ENCODE peak calls at places on chromosomes 11 and 22, in nine cellular contexts. R is left ventricle myocardium inferior; Y is activated naive CD4-positive, alpha-beta T cell treated with Interleukin-2 at 50 U/mL for 16 hours; O is T1000; X is stimulated activated CD4-positive, alpha-beta T cell treated with anti-CD3 and anti-CD28 coated beads, Interleukin-2, amount 100 ng/mL, for 48 hours; C is NCI-H146; K is EL; J is LoVo; L is NCI-H2171 treated with DMSO at 0.1 percent for 48 hours. T is an unnamed sample.

GRCh38 chr11:27444801-27445215 is 27.8 kb downstream of the LGR4 start:
- DNase-seq in K (no peak), C (peak), Y (no peak), R (no peak), X (no peak), L (no peak), J (no peak), O (no peak), T (no peak)

GRCh38 chr11:44555031-44555800 is 10.2 kb upstream of the CD82 start:
- DNase-seq in J (no peak), O (no peak), Y (no peak), L (no peak), C (no peak), X (no peak), K (no peak), R (no peak), T (no peak)

GRCh38 chr11:69698362-69698761 is 5.5 kb downstream of the FGF19 start:
- DNase-seq in Y (no peak), J (no peak), C (no peak), R (no peak), L (no peak), K (no peak), X (no peak), O (no peak), T (no peak)

GRCh38 chr11:87281496-87281895 is 243.8 kb downstream of the TMEM135 start:
- DNase-seq in R (no peak), X (no peak), O (no peak), C (no peak), Y (no peak), J (no peak), K (peak), L (no peak), T (peak)

GRCh38 chr22:41181349-41182241 is 23.5 kb upstream of the L3MBTL2 start:
- DNase-seq in L (peak), R (no peak), X (no peak), O (no peak), K (peak), Y (no peak), J (peak), C (no peak), T (no peak)

GRCh38 chr11:1471736-1472135 is 14.8 kb downstream of the MOB2 start:
- DNase-seq in K (no peak), R (peak), O (no peak), C (no peak), X (no peak), J (no peak), L (no peak), Y (no peak), T (no peak)

GRCh38 chr11:76782526-76783293 is 446 bp upstream of the TSKU start:
- DNase-seq in J (peak), L (peak), R (peak), Y (peak), O (peak), K (peak), C (peak), X (peak), T (peak)

GRCh38 chr11:112941096-112941495 is 20.1 kb upstream of the NCAM1 start:
- DNase-seq in L (no peak), X (no peak), C (no peak), J (no peak), K (no peak), O (no peak), Y (no peak), R (no peak), T (no peak)

GRCh38 chr22:20299736-20300136 is 20.1 kb downstream of the DGCR6L start:
- DNase-seq in O (no peak), R (peak), Y (no peak), L (peak), X (no peak), K (no peak), J (peak), C (peak), T (no peak)

GRCh38 chr11:32935462-32936029 is 42.9 kb downstream of the QSER1 start:
- DNase-seq in Y (no peak), K (no peak), L (no peak), O (no peak), R (no peak), C (no peak), J (no peak), X (no peak), T (no peak)

GRCh38 chr11:27701262-27702105 is 1.2 kb upstream of the BDNF start:
- DNase-seq in O (peak), X (no peak), R (peak), K (peak), J (peak), C (peak), Y (no peak), L (peak), T (peak)

GRCh38 chr11:1858576-1858975 is 5.7 kb downstream of the LSP1 start:
- DNase-seq in Y (no peak), J (no peak), K (no peak), O (no peak), L (no peak), X (no peak), R (no peak), C (no peak), T (no peak)

GRCh38 chr22:17882162-17882561 is 107.9 kb upstream of the BID start:
- DNase-seq in L (no peak), O (no peak), R (no peak), C (no peak), K (no peak), J (no peak), Y (no peak), X (no peak), T (no peak)

GRCh38 chr22:39598017-39598965 is 27.7 kb downstream of the CACNA1I start:
- DNase-seq in R (no peak), Y (peak), J (peak), C (peak), K (no peak), L (no peak), X (peak), O (no peak), T (no peak)

GRCh38 chr11:2774173-2775082 is 74.6 kb upstream of the KCNQ1OT1 start:
- DNase-seq in L (no peak), O (no peak), K (no peak), C (no peak), X (no peak), Y (no peak), J (no peak), R (no peak), T (no peak)

GRCh38 chr11:126716456-126717083 is 284.0 kb downstream of the KIRREL3 start:
- DNase-seq in O (peak), R (no peak), X (peak), L (peak), J (peak), C (peak), Y (peak), K (peak), T (no peak)

GRCh38 chr11:14267861-14268635 is 90.9 kb downstream of the RRAS2 start:
- DNase-seq in L (no peak), C (no peak), K (no peak), O (no peak), Y (no peak), R (no peak), J (no peak), X (no peak), T (no peak)

GRCh38 chr11:85779956-85780640 is 30.8 kb downstream of the SYTL2 start:
- DNase-seq in X (no peak), Y (no peak), O (no peak), J (no peak), R (no peak), L (no peak), C (no peak), K (peak), T (peak)

GRCh38 chr22:35064664-35065063 is 1.3 kb upstream of the ISX start:
- DNase-seq in X (no peak), R (no peak), J (peak), C (no peak), O (no peak), Y (no peak), K (peak), L (no peak), T (no peak)

GRCh38 chr11:102596578-102596977 is 28.6 kb downstream of the MMP20 start:
- DNase-seq in O (no peak), R (no peak), X (no peak), K (no peak), C (no peak), L (no peak), Y (no peak), J (no peak), T (no peak)

GRCh38 chr11:59172345-59173079 is 580 bp downstream of the DTX4 start:
- DNase-seq in L (no peak), C (peak), K (no peak), O (no peak), R (no peak), X (no peak), J (peak), Y (peak), T (no peak)

GRCh38 chr11:2212411-2213251 is 41.0 kb upstream of the TH start:
- DNase-seq in K (no peak), L (no peak), R (peak), Y (no peak), J (no peak), O (no peak), X (no peak), C (no peak), T (no peak)

GRCh38 chr22:50530857-50531545 is 1.2 kb upstream of the TYMP start:
- DNase-seq in Y (peak), J (peak), X (peak), R (peak), O (peak), K (peak), L (peak), C (peak), T (peak)

GRCh38 chr11:111301004-111301839 is 2.9 kb downstream of the POU2AF3 start:
- DNase-seq in R (no peak), Y (no peak), L (peak), X (no peak), K (no peak), O (no peak), C (no peak), J (no peak), T (no peak)

GRCh38 chr22:19631899-19632670 is 82.2 kb upstream of the SEPTIN5 start:
- DNase-seq in K (peak), X (no peak), Y (no peak), O (no peak), R (no peak), L (peak), C (peak), J (peak), T (peak)

GRCh38 chr11:68118753-68119448 is 2.3 kb downstream of the CHKA start:
- DNase-seq in L (no peak), R (no peak), J (no peak), C (no peak), K (no peak), O (no peak), Y (no peak), X (no peak), T (no peak)

T was measured in AG08395.